ENCODE peak calls at places on chromosomes 4 and X, in seven cellular contexts. H is brain microvascular endothelial cell, E is NCI-H1417, Y is left ventricle myocardium inferior, F is right atrium auricular region, X is GM13976, Q is lower leg skin. N is an unnamed sample.

GRCh38 chrX:118893923-118894322 is 70.3 kb downstream of the ZCCHC12 start:
- DNase-seq in H (no peak), E (no peak), Y (no peak), F (no peak), X (no peak), Q (no peak), N (no peak)

GRCh38 chr4:10273030-10273429 is 156.4 kb upstream of the WDR1 start:
- DNase-seq in H (no peak), E (no peak), Y (no peak), F (no peak), X (no peak), Q (no peak), N (no peak)

GRCh38 chrX:53595266-53595810 is 91.2 kb downstream of the HUWE1 start:
- DNase-seq in H (no peak), E (no peak), Y (no peak), F (no peak), X (no peak), Q (no peak), N (no peak)

GRCh38 chr4:17535906-17536305 is 20.9 kb downstream of the CLRN2 start:
- DNase-seq in H (no peak), E (no peak), Y (no peak), F (no peak), X (no peak), Q (no peak), N (no peak)

GRCh38 chrX:32155044-32155638 is 1056.2 kb downstream of the DMD start:
- DNase-seq in H (no peak), E (peak; percentile 55), Y (no peak), F (no peak), X (no peak), Q (no peak), N (no peak)

GRCh38 chr4:9976781-9977180 is 44.5 kb downstream of the SLC2A9 start:
- DNase-seq in H (no peak), E (no peak), Y (no peak), F (peak; percentile 11), X (no peak), Q (no peak), N (no peak)

GRCh38 chr4:154602404-154603020 is 9.9 kb downstream of the FGG start:
- DNase-seq in H (no peak), E (no peak), Y (no peak), F (no peak), X (no peak), Q (no peak), N (no peak)

GRCh38 chr4:177427097-177427665 is 15.1 kb downstream of the AGA start:
- DNase-seq in H (peak; percentile 9), E (no peak), Y (no peak), F (no peak), X (no peak), Q (no peak), N (no peak)

GRCh38 chr4:48490012-48490679 is at the start of gene ZAR1:
- DNase-seq in H (no peak), E (no peak), Y (no peak), F (no peak), X (peak; percentile 62), Q (no peak), N (no peak)

GRCh38 chrX:47177079-47177478 is 16.6 kb upstream of the UBA1 start:
- DNase-seq in H (no peak), E (no peak), Y (no peak), F (no peak), X (no peak), Q (no peak), N (no peak)

GRCh38 chrX:130385520-130385919 is at the start of gene GPR119:
- DNase-seq in H (no peak), E (no peak), Y (no peak), F (no peak), X (no peak), Q (no peak), N (no peak)

GRCh38 chr4:158870282-158871049 is 101.6 kb downstream of the FNIP2 start:
- DNase-seq in H (no peak), E (peak; percentile 78), Y (no peak), F (no peak), X (no peak), Q (no peak), N (peak; percentile 35)

GRCh38 chr4:141652161-141652778 is 15.9 kb downstream of the IL15 start:
- DNase-seq in H (no peak), E (no peak), Y (no peak), F (no peak), X (no peak), Q (no peak), N (no peak)

GRCh38 chr4:86220137-86220536 is 139.7 kb downstream of the MAPK10 start:
- DNase-seq in H (no peak), E (peak; percentile 11), Y (no peak), F (no peak), X (no peak), Q (no peak), N (no peak)

GRCh38 chr4:52588097-52588496 is 71.0 kb downstream of the USP46 start:
- DNase-seq in H (peak; percentile 44), E (peak; percentile 49), Y (peak; percentile 21), F (no peak), X (peak; percentile 35), Q (no peak), N (peak; percentile 28)

GRCh38 chr4:42302348-42302747 is 94.9 kb upstream of the SHISA3 start:
- DNase-seq in H (peak; percentile 6), E (peak; percentile 79), Y (no peak), F (no peak), X (no peak), Q (no peak), N (no peak)

GRCh38 chr4:139144161-139144859 is 32.7 kb downstream of the ELF2 start:
- DNase-seq in H (peak; percentile 38), E (no peak), Y (peak; percentile 33), F (peak; percentile 66), X (no peak), Q (peak; percentile 68), N (no peak)

GRCh38 chr4:141028024-141028529 is 105.2 kb downstream of the RNF150 start:
- DNase-seq in H (no peak), E (peak; percentile 52), Y (no peak), F (no peak), X (no peak), Q (no peak), N (no peak)

GRCh38 chrX:130916636-130917422 is 13.8 kb upstream of the ENOX2 start:
- DNase-seq in H (no peak), E (peak; percentile 83), Y (peak; percentile 12), F (no peak), X (peak; percentile 51), Q (no peak), N (peak; percentile 5)

GRCh38 chr4:141909541-141909940 is 273.2 kb downstream of the IL15 start:
- DNase-seq in H (no peak), E (no peak), Y (no peak), F (no peak), X (no peak), Q (no peak), N (no peak)

GRCh38 chrX:8090482-8090881 is 80.6 kb downstream of the VCX2 start:
- DNase-seq in H (no peak), E (no peak), Y (no peak), F (no peak), X (no peak), Q (no peak), N (no peak)

GRCh38 chrX:15579778-15580747 is 20.7 kb downstream of the ACE2 start:
- DNase-seq in H (peak; percentile 24), E (no peak), Y (peak; percentile 41), F (no peak), X (no peak), Q (no peak), N (no peak)

GRCh38 chr4:53656421-53656981 is 65.2 kb upstream of the LNX1 start:
- DNase-seq in H (no peak), E (no peak), Y (no peak), F (no peak), X (no peak), Q (peak; percentile 54), N (no peak)

GRCh38 chrX:112147206-112147605 is 64.6 kb upstream of the TRPC5 start:
- DNase-seq in H (no peak), E (peak; percentile 46), Y (no peak), F (no peak), X (no peak), Q (no peak), N (no peak)

GRCh38 chr4:150948069-150948468 is 67.0 kb downstream of the LRBA start:
- DNase-seq in H (no peak), E (no peak), Y (no peak), F (no peak), X (no peak), Q (no peak), N (no peak)

GRCh38 chrX:68060506-68061205 is 372.6 kb downstream of the OPHN1 start:
- DNase-seq in H (no peak), E (no peak), Y (no peak), F (no peak), X (no peak), Q (no peak), N (no peak)

GRCh38 chr4:112284166-112284565 is 1.5 kb downstream of the TIFA start:
- DNase-seq in H (no peak), E (peak; percentile 36), Y (no peak), F (no peak), X (no peak), Q (no peak), N (no peak)

GRCh38 chr4:3704669-3705068 is 61.5 kb upstream of the ADRA2C start:
- DNase-seq in H (no peak), E (no peak), Y (peak; percentile 7), F (no peak), X (no peak), Q (no peak), N (no peak)

GRCh38 chr4:108574402-108574801 is 46.0 kb upstream of the RPL34 start:
- DNase-seq in H (no peak), E (no peak), Y (no peak), F (no peak), X (no peak), Q (no peak), N (no peak)

GRCh38 chr4:37641352-37641751 is 44.8 kb downstream of the RELL1 start:
- DNase-seq in H (no peak), E (no peak), Y (no peak), F (no peak), X (no peak), Q (no peak), N (no peak)

GRCh38 chrX:97045470-97045869 is 161.8 kb downstream of the RPA4 start:
- DNase-seq in H (no peak), E (no peak), Y (no peak), F (no peak), X (no peak), Q (no peak), N (no peak)

GRCh38 chrX:119573840-119574393 is 446 bp upstream of the UBE2A start:
- DNase-seq in H (peak; percentile 35), E (no peak), Y (peak; percentile 17), F (no peak), X (peak; percentile 35), Q (peak; percentile 14), N (no peak)